ENCODE peak calls at places on chromosomes 11 and 22, in five cellular contexts. P is AG04450, D is prostate gland, S is hepatocyte, K is HL-60. W is an unnamed sample.

GRCh38 chr11:62882811-62883496 is 2.3 kb downstream of the SLC3A2 start:
- DNase-seq in P (no peak), D (no peak), S (no peak), K (no peak), W (no peak)

GRCh38 chr11:69359735-69360470 is 65.9 kb downstream of the MYEOV start:
- DNase-seq in P (no peak), D (no peak), S (no peak), K (no peak), W (no peak)

GRCh38 chr22:20192972-20193760 is 42.3 kb upstream of the CCDC188 start:
- DNase-seq in P (no peak), D (no peak), S (no peak), K (no peak), W (no peak)

GRCh38 chr11:30697032-30697431 is 110.9 kb upstream of the MPPED2 start:
- DNase-seq in P (no peak), D (no peak), S (no peak), K (no peak), W (no peak)

GRCh38 chr11:15113381-15113780 is 1.3 kb upstream of the INSC start:
- DNase-seq in P (no peak), D (no peak), S (no peak), K (peak), W (peak)

GRCh38 chr11:75797796-75798195 is 17.2 kb upstream of the UVRAG start:
- DNase-seq in P (no peak), D (no peak), S (no peak), K (no peak), W (no peak)

GRCh38 chr22:40603088-40603605 is 33.4 kb downstream of the MRTFA start:
- DNase-seq in P (peak), D (no peak), S (peak), K (no peak), W (no peak)

GRCh38 chr11:828501-829115 is 889 bp downstream of the CRACR2B start:
- DNase-seq in P (no peak), D (no peak), S (no peak), K (no peak), W (no peak)

GRCh38 chr11:111010391-111011354 is 234.9 kb upstream of the POU2AF2 start:
- DNase-seq in P (no peak), D (no peak), S (no peak), K (no peak), W (no peak)

GRCh38 chr11:17490232-17490631 is 13.6 kb upstream of the ABCC8 start:
- DNase-seq in P (no peak), D (no peak), S (no peak), K (no peak), W (no peak)

GRCh38 chr11:72675221-72675620 is 999 bp upstream of the PDE2A start:
- DNase-seq in P (no peak), D (no peak), S (no peak), K (no peak), W (no peak)

GRCh38 chr11:60858236-60858635 is 2.5 kb upstream of the PTGDR2 start:
- DNase-seq in P (no peak), D (no peak), S (no peak), K (no peak), W (no peak)

GRCh38 chr11:70371241-70371640 is 27.1 kb upstream of the CTTN start:
- DNase-seq in P (no peak), D (no peak), S (no peak), K (no peak), W (no peak)

GRCh38 chr11:73151371-73151870 is 9.3 kb upstream of the FCHSD2 start:
- DNase-seq in P (no peak), D (no peak), S (no peak), K (no peak), W (no peak)

GRCh38 chr11:116657842-116658825 is 114.7 kb downstream of the BUD13 start:
- DNase-seq in P (no peak), D (no peak), S (no peak), K (peak), W (no peak)

GRCh38 chr11:61258546-61258945 is 17.6 kb downstream of the PGA5 start:
- DNase-seq in P (no peak), D (no peak), S (no peak), K (no peak), W (no peak)

GRCh38 chr22:49920859-49921258 is 2.4 kb downstream of the CRELD2 start:
- DNase-seq in P (no peak), D (no peak), S (no peak), K (no peak), W (no peak)

GRCh38 chr11:104873252-104873651 is 25.0 kb downstream of the CASP12 start:
- DNase-seq in P (no peak), D (no peak), S (no peak), K (no peak), W (no peak)

GRCh38 chr11:123653997-123654565 is 343 bp downstream of the SCN3B start:
- DNase-seq in P (peak), D (peak), S (peak), K (no peak), W (no peak)

GRCh38 chr11:6619021-6619745 is at the start of gene TPP1:
- DNase-seq in P (peak), D (peak), S (peak), K (peak), W (peak)

GRCh38 chr11:118522571-118523072 is 4.7 kb upstream of the TTC36 start:
- DNase-seq in P (no peak), D (no peak), S (peak), K (peak), W (no peak)

GRCh38 chr11:121932646-121933185 is 183.3 kb downstream of the BLID start:
- DNase-seq in P (no peak), D (no peak), S (no peak), K (no peak), W (no peak)

GRCh38 chr22:43249789-43250188 is 62.9 kb upstream of the TTLL12 start:
- DNase-seq in P (no peak), D (no peak), S (no peak), K (no peak), W (no peak)

GRCh38 chr11:65432686-65433582 is 10.3 kb downstream of the NEAT1 start:
- DNase-seq in P (no peak), D (no peak), S (no peak), K (peak), W (no peak)

GRCh38 chr11:64131657-64132387 is 34.1 kb downstream of the MACROD1 start:
- DNase-seq in P (no peak), D (no peak), S (peak), K (no peak), W (no peak)

GRCh38 chr22:36981247-36981775 is 37.9 kb downstream of the TST start:
- DNase-seq in P (no peak), D (no peak), S (no peak), K (no peak), W (no peak)

GRCh38 chr11:44980533-44981427 is 30.1 kb upstream of the TP53I11 start:
- DNase-seq in P (no peak), D (no peak), S (no peak), K (no peak), W (no peak)

GRCh38 chr11:68120212-68121066 is 749 bp downstream of the CHKA start:
- DNase-seq in P (no peak), D (peak), S (peak), K (peak), W (peak)

GRCh38 chr11:12122083-12122482 is 11.7 kb downstream of the MICAL2 start:
- DNase-seq in P (no peak), D (no peak), S (no peak), K (no peak), W (no peak)

GRCh38 chr11:24422371-24422770 is 74.5 kb upstream of the LUZP2 start:
- DNase-seq in P (no peak), D (no peak), S (no peak), K (no peak), W (no peak)

GRCh38 chr11:69365567-69365966 is 71.6 kb downstream of the MYEOV start:
- DNase-seq in P (no peak), D (no peak), S (no peak), K (no peak), W (no peak)

GRCh38 chr11:26286472-26287066 is 45.4 kb upstream of the ANO3 start:
- DNase-seq in P (no peak), D (no peak), S (peak), K (no peak), W (no peak)

GRCh38 chr22:30375312-30375849 is 11.8 kb downstream of the RNF215 start:
- DNase-seq in P (no peak), D (no peak), S (no peak), K (no peak), W (no peak)

GRCh38 chr11:79062814-79063762 is 377.7 kb downstream of the TENM4 start:
- DNase-seq in P (no peak), D (no peak), S (peak), K (no peak), W (no peak)

GRCh38 chr11:134481135-134481534 is 69.1 kb upstream of the B3GAT1 start:
- DNase-seq in P (no peak), D (no peak), S (peak), K (no peak), W (no peak)

GRCh38 chr11:13687271-13687670 is 18.8 kb downstream of the FAR1 start:
- DNase-seq in P (no peak), D (no peak), S (no peak), K (no peak), W (no peak)

GRCh38 chr11:66371627-66372415 is at the start of gene SLC29A2:
- DNase-seq in P (no peak), D (peak), S (peak), K (peak), W (no peak)

GRCh38 chr11:101045415-101045814 is 84.2 kb downstream of the PGR start:
- DNase-seq in P (no peak), D (no peak), S (no peak), K (no peak), W (no peak)

GRCh38 chr11:57182896-57183295 is 1.1 kb downstream of the LRRC55 start:
- DNase-seq in P (no peak), D (no peak), S (no peak), K (no peak), W (no peak)
- H3K4me3 ChIP-seq in P (no peak), D (no peak), S (no peak), K (no peak), W (no peak)

GRCh38 chr22:39558950-39559349 is 11.6 kb upstream of the CACNA1I start:
- DNase-seq in P (no peak), D (no peak), S (no peak), K (no peak), W (no peak)
- H3K4me3 ChIP-seq in P (no peak), D (no peak), S (no peak), K (no peak), W (no peak)

GRCh38 chr11:36420025-36420424 is 90.0 kb downstream of the TRAF6 start:
- DNase-seq in P (no peak), D (no peak), S (no peak), K (no peak), W (no peak)

GRCh38 chr11:36411202-36411640 is 98.9 kb downstream of the TRAF6 start:
- DNase-seq in P (no peak), D (no peak), S (no peak), K (no peak), W (no peak)

GRCh38 chr11:36421546-36422155 is 88.4 kb downstream of the TRAF6 start:
- DNase-seq in P (no peak), D (no peak), S (no peak), K (no peak), W (no peak)

GRCh38 chr11:36412781-36413383 is 97.2 kb downstream of the TRAF6 start:
- DNase-seq in P (peak), D (no peak), S (no peak), K (no peak), W (no peak)

GRCh38 chr11:36417154-36417553 is 92.9 kb downstream of the TRAF6 start:
- DNase-seq in P (no peak), D (no peak), S (no peak), K (no peak), W (no peak)
- H3K4me3 ChIP-seq in P (no peak), D (no peak), S (no peak), K (no peak), W (no peak)

GRCh38 chr22:25095869-25096268 is 103.8 kb upstream of the CRYBB3 start:
- DNase-seq in P (no peak), D (no peak), S (no peak), K (no peak), W (no peak)

GRCh38 chr22:25098445-25099081 is 101.1 kb upstream of the CRYBB3 start:
- DNase-seq in P (no peak), D (no peak), S (no peak), K (no peak), W (no peak)

GRCh38 chr22:25099202-25099601 is 100.5 kb upstream of the CRYBB3 start:
- DNase-seq in P (no peak), D (no peak), S (no peak), K (no peak), W (no peak)

GRCh38 chr22:25094579-25094978 is 105.1 kb upstream of the CRYBB3 start:
- DNase-seq in P (no peak), D (no peak), S (no peak), K (no peak), W (no peak)

GRCh38 chr22:25097006-25097405 is 102.7 kb upstream of the CRYBB3 start:
- DNase-seq in P (no peak), D (no peak), S (no peak), K (no peak), W (no peak)
- H3K4me3 ChIP-seq in P (no peak), D (no peak), S (no peak), K (no peak), W (no peak)

DNA sequence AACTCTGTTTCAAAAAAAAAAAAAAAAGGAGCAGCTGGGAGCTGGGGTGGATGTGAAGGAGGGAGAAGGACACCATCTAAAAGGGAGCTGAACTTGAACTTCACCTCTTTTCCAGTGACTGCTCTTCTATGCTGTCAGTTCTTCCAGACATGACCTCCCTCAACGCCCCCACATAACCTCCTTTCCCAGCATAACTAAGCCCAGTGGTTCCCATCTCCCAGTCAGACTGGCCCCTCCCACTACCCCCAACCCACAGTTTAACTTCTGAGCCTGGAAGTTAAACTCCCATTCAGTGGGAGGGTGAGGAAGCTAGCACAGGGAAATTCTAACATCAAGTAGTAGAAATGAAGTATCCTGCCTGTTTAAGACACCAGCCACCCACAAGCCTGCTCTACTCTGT is 1.8 kb downstream of the ARHGAP1 start:
- DNase-seq in P (no peak), D (no peak), S (no peak), K (no peak), W (no peak)
- H3K4me3 ChIP-seq in P (peak), D (no peak), S (no peak), K (no peak), W (no peak)